ENCODE peak calls at places on chromosomes 11 and 22, in eight cellular contexts. G is sigmoid colon, F is transverse colon, Z is ovary, T is esophagus muscularis mucosa, S is K562, D is stomach, R is tibial nerve. Q is an unnamed sample. For H3K4me1, the result is how much of the 10 kb centered on the place peaks cover.

GRCh38 chr22:50621491-50621880 is 6.5 kb downstream of the ARSA start:
- DNase-seq in F (peak), D (no peak), Z (no peak), S (no peak), G (no peak), T (no peak), R (no peak), Q (no peak)

GRCh38 chr22:35835998-35836691 is 118.5 kb downstream of the APOL5 start:
- DNase-seq in S (no peak), Z (peak), R (no peak), F (peak), T (no peak), D (peak), G (peak), Q (no peak)

GRCh38 chr22:42743501-42743991 is 22.9 kb upstream of the A4GALT start:
- DNase-seq in R (peak), T (no peak), F (peak), Z (peak), D (no peak), G (peak), S (no peak), Q (peak)

GRCh38 chr11:65274734-65275682 is 13.2 kb downstream of the POLA2 start:
- DNase-seq in G (peak), F (peak), T (no peak), S (peak), R (peak), Z (peak), D (peak), Q (peak)

GRCh38 chr22:44304354-44304753 is 8.4 kb downstream of the SHISAL1 start:
- DNase-seq in S (no peak), D (no peak), G (no peak), Z (no peak), F (no peak), T (no peak), R (no peak), Q (no peak)

GRCh38 chr11:126547161-126547560 is 191.7 kb downstream of the ST3GAL4 start:
- DNase-seq in Z (no peak), D (no peak), S (no peak), F (no peak), G (no peak), T (no peak), R (no peak), Q (no peak)

GRCh38 chr11:130606181-130606580 is 157.7 kb downstream of the ADAMTS15 start:
- DNase-seq in G (no peak), T (no peak), S (no peak), D (no peak), R (no peak), Z (no peak), F (no peak), Q (no peak)

GRCh38 chr22:43153916-43154315 is 2.6 kb downstream of the TSPO start:
- DNase-seq in S (no peak), G (no peak), F (no peak), R (no peak), T (no peak), Z (no peak), D (no peak), Q (no peak)

GRCh38 chr11:303359-303758 is 4.0 kb upstream of the IFITM5 start:
- DNase-seq in Z (no peak), G (no peak), T (no peak), R (no peak), D (no peak), S (no peak), F (no peak), Q (no peak)

GRCh38 chr22:26172389-26172990 is 3.2 kb downstream of the SEZ6L start:
- DNase-seq in R (no peak), G (no peak), T (no peak), Z (no peak), D (no peak), S (peak), F (peak), Q (peak)

GRCh38 chr22:42972592-42973535 is 42.1 kb downstream of the PACSIN2 start:
- DNase-seq in S (no peak), F (peak), Z (no peak), D (peak), G (no peak), T (no peak), R (no peak), Q (no peak)

GRCh38 chr11:134844838-134845237 is 432.8 kb upstream of the B3GAT1 start:
- DNase-seq in D (no peak), T (no peak), G (no peak), Z (no peak), F (no peak), R (no peak), S (no peak), Q (no peak)

DNA sequence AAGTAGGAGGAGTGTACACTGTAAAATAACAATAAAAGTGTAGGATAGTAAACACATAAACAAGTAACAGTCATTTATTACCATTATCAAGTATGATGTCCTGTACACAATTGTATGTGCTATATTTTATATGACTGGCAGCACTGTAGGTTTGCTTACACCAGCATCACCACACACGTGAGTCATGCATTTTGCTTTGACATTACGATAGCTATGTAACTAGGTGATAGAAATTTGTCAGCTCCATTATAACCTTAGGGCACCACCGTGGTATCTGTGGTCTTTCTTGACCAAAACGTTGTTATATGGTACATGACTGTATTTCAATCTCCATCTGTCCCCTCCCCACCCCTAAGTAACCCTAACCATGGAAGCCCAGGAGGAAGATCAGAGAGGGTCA is 1.1 kb downstream of the DNAL4 start:
- DNase-seq in R (no peak), D (no peak), G (peak), T (no peak), F (no peak), S (no peak), Z (no peak), Q (no peak)
- H3K4me1 ChIP-seq in R (under half), D (under half), G (under half), T (under half), F (under half), S (under half), Z (under half), Q (under half)

GRCh38 chr11:2375341-2375853 is 1.7 kb upstream of the CD81 start:
- DNase-seq in R (no peak), S (no peak), D (no peak), G (peak), Z (no peak), T (no peak), F (no peak), Q (no peak)
- TF ChIP-seq EP300 in R (no peak), S (no peak), D (no peak), G (no peak), Z (no peak), T (no peak), F (no peak), Q (no peak)

GRCh38 chr11:7593476-7593875 is 79.7 kb downstream of the PPFIBP2 start:
- DNase-seq in S (no peak), R (no peak), T (no peak), G (no peak), Z (no peak), F (no peak), D (no peak), Q (no peak)
- H3K27ac ChIP-seq in S (no peak), R (peak), T (no peak), G (no peak), Z (no peak), F (no peak), D (no peak), Q (peak)

GRCh38 chr11:74138572-74138971 is 32.2 kb downstream of the C2CD3 start:
- DNase-seq in R (no peak), Z (no peak), T (no peak), F (no peak), S (peak), G (no peak), D (no peak), Q (no peak)
- H3K4me1 ChIP-seq in R (under half), Z (under half), T (under half), F (under half), S (under half), G (under half), D (under half), Q (under half)

GRCh38 chr22:19728836-19729235 is 5.5 kb downstream of the GP1BB start:
- DNase-seq in D (no peak), T (no peak), Z (no peak), S (no peak), F (no peak), R (no peak), G (no peak), Q (no peak)
- TF ChIP-seq EP300 in D (no peak), T (no peak), Z (no peak), S (no peak), F (no peak), R (no peak), G (no peak), Q (no peak)

GRCh38 chr11:91871791-91872190 is 352.8 kb upstream of the FAT3 start:
- DNase-seq in S (no peak), F (peak), Z (no peak), R (no peak), T (no peak), D (no peak), G (no peak), Q (no peak)

GRCh38 chr11:91876746-91877145 is 347.9 kb upstream of the FAT3 start:
- DNase-seq in F (no peak), Z (no peak), R (no peak), G (no peak), S (no peak), D (no peak), T (no peak), Q (no peak)

GRCh38 chr11:91871048-91871447 is 353.6 kb upstream of the FAT3 start:
- DNase-seq in T (no peak), S (no peak), R (no peak), Z (no peak), G (no peak), D (no peak), F (no peak), Q (no peak)

GRCh38 chr11:91869751-91870150 is 354.9 kb upstream of the FAT3 start:
- DNase-seq in S (no peak), G (no peak), D (no peak), T (no peak), Z (no peak), R (no peak), F (no peak), Q (no peak)

GRCh38 chr11:91872216-91872615 is 352.4 kb upstream of the FAT3 start:
- DNase-seq in Z (no peak), D (no peak), F (no peak), T (no peak), G (no peak), S (no peak), R (no peak), Q (no peak)
- H3K27ac ChIP-seq in Z (no peak), D (no peak), F (no peak), T (no peak), G (no peak), S (no peak), R (no peak), Q (no peak)

GRCh38 chr11:114166897-114167323 is 107.4 kb downstream of the ZBTB16 start:
- DNase-seq in D (no peak), R (peak), F (no peak), T (no peak), G (peak), Z (no peak), S (no peak), Q (no peak)

GRCh38 chr11:114168086-114168448 is 108.6 kb downstream of the ZBTB16 start:
- DNase-seq in S (no peak), G (peak), T (no peak), Z (no peak), F (no peak), R (no peak), D (no peak), Q (no peak)

GRCh38 chr11:114168691-114169090 is 109.2 kb downstream of the ZBTB16 start:
- DNase-seq in Z (no peak), R (peak), D (no peak), T (no peak), G (peak), S (no peak), F (peak), Q (no peak)

GRCh38 chr11:114166389-114166788 is 106.9 kb downstream of the ZBTB16 start:
- DNase-seq in D (no peak), Z (no peak), T (no peak), S (no peak), F (no peak), G (peak), R (no peak), Q (no peak)

GRCh38 chr11:114167355-114168085 is 108.0 kb downstream of the ZBTB16 start:
- DNase-seq in G (peak), F (no peak), R (no peak), Z (no peak), D (no peak), T (no peak), S (no peak), Q (no peak)
- H3K4me1 ChIP-seq in G (half or more), F (half or more), R (half or more), Z (half or more), D (half or more), T (half or more), S (under half), Q (half or more)